ENCODE peak calls at places on chromosome 6, in six cellular contexts. U is IMR-90, B is cardiac muscle cell, Y is SK-N-SH, L is upper lobe of right lung, E is left lung. O is an unnamed sample. For H3K4me1 and H3K36me3, the result is how much of the 10 kb centered on the place peaks cover.

GRCh38 chr6:139344186-139344963 is 30.1 kb downstream of the CITED2 start:
- DNase-seq in U (no peak), B (no peak), Y (no peak), L (no peak), E (no peak), O (no peak)

GRCh38 chr6:14478396-14479225 is 361.0 kb downstream of the CD83 start:
- DNase-seq in U (peak), B (no peak), Y (no peak), L (no peak), E (no peak), O (no peak)

GRCh38 chr6:70241031-70241430 is 61.9 kb downstream of the COL9A1 start:
- DNase-seq in U (no peak), B (no peak), Y (no peak), L (no peak), E (no peak), O (no peak)

GRCh38 chr6:70172252-70172651 is 130.6 kb downstream of the COL9A1 start:
- DNase-seq in U (no peak), B (no peak), Y (no peak), L (no peak), E (no peak), O (no peak)

GRCh38 chr6:14440215-14440890 is 322.8 kb downstream of the CD83 start:
- DNase-seq in U (peak), B (no peak), Y (no peak), L (no peak), E (no peak), O (no peak)

GRCh38 chr6:134295953-134296553 is 21.9 kb downstream of the SGK1 start:
- DNase-seq in U (peak), B (no peak), Y (no peak), L (no peak), E (no peak), O (peak)

GRCh38 chr6:166927942-166928643 is 28.3 kb downstream of the RNASET2 start:
- DNase-seq in U (no peak), B (no peak), Y (peak), L (no peak), E (no peak), O (no peak)

GRCh38 chr6:111720931-111721496 is 115.3 kb upstream of the TRAF3IP2 start:
- DNase-seq in U (no peak), B (no peak), Y (no peak), L (no peak), E (no peak), O (no peak)

GRCh38 chr6:89321571-89321970 is 6.5 kb upstream of the GABRR2 start:
- DNase-seq in U (no peak), B (no peak), Y (no peak), L (no peak), E (peak), O (peak)

GRCh38 chr6:151494235-151494950 is 576 bp downstream of the CCDC170 start:
- DNase-seq in U (peak), B (peak), Y (peak), L (peak), E (peak), O (peak)

GRCh38 chr6:31775184-31775583 is 1.9 kb downstream of the VWA7 start:
- DNase-seq in U (no peak), B (no peak), Y (no peak), L (no peak), E (no peak), O (peak)

GRCh38 chr6:33609444-33610034 is 11.6 kb upstream of the ITPR3 start:
- DNase-seq in U (peak), B (no peak), Y (no peak), L (no peak), E (no peak), O (no peak)

GRCh38 chr6:28355743-28356665 is 6.3 kb downstream of the ZKSCAN3 start:
- DNase-seq in U (peak), B (peak), Y (peak), L (peak), E (peak), O (peak)

GRCh38 chr6:135592276-135592675 is 94.7 kb upstream of the AHI1 start:
- DNase-seq in U (no peak), B (no peak), Y (no peak), L (no peak), E (no peak), O (no peak)

GRCh38 chr6:107807186-107807585 is 16.9 kb downstream of the SCML4 start:
- DNase-seq in U (no peak), B (no peak), Y (no peak), L (no peak), E (no peak), O (no peak)

GRCh38 chr6:157068691-157069228 is 254.6 kb downstream of the TMEM242 start:
- DNase-seq in U (peak), B (no peak), Y (no peak), L (no peak), E (no peak), O (no peak)

GRCh38 chr6:157656437-157657005 is 166.5 kb upstream of the SNX9 start:
- DNase-seq in U (peak), B (no peak), Y (no peak), L (peak), E (no peak), O (no peak)

GRCh38 chr6:55868910-55869479 is 6.4 kb downstream of the BMP5 start:
- DNase-seq in U (peak), B (no peak), Y (no peak), L (no peak), E (no peak), O (no peak)

GRCh38 chr6:89818977-89819335 is 638 bp downstream of the MDN1 start:
- DNase-seq in U (peak), B (peak), Y (no peak), L (no peak), E (no peak), O (peak)

GRCh38 chr6:145345094-145345493 is 390.2 kb downstream of the EPM2A start:
- DNase-seq in U (no peak), B (no peak), Y (no peak), L (no peak), E (no peak), O (no peak)

GRCh38 chr6:51019785-51020184 is 201.1 kb downstream of the TFAP2B start:
- DNase-seq in U (no peak), B (peak), Y (no peak), L (no peak), E (no peak), O (no peak)

GRCh38 chr6:17574871-17575560 is 25.1 kb upstream of the FAM8A1 start:
- DNase-seq in U (peak), B (no peak), Y (no peak), L (no peak), E (no peak), O (no peak)

DNA sequence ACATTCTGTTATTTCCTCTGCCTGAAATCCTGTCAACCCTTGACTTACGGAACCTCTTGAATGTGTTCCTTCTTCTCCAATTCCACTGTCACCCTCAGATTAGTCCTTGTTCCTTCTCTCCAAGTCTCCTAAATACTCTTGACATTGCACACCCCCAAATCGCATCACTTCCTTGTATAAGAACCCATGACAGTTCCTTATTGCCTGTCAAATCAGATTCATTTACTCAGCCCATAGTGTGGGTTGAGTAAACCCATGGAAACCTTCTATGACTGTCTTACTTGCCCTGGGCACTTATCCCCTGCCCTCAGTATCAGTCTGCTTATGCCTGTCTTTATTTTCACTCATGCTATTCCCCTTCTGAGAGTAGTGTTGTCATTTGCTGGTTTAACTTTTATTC is 40.5 kb downstream of the ARMC2 start:
- DNase-seq in U (no peak), B (no peak), Y (no peak), L (no peak), E (no peak), O (no peak)
- H3K4me1 ChIP-seq in U (under half), B (under half), Y (under half), L (under half), E (under half), O (under half)

DNA sequence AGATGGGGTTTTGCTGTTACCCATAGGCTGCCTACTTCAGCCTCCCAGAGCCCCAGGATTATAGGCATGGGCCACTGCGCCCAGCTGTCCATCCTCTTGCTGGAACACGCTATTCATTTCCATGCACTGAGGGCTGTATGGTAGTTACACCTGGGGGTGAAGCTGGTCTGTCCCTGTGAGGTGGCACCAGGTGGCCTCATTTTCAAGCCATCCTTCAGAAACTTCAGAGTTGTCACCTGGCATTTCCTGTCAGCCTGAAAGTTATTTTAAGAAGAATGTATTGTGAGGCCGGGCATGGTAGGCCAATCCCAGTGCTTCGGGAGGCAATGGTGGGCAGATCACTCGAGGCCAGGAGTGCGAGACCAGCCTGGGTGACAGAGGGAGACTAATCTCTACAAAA is 147.6 kb downstream of the DTNBP1 start:
- DNase-seq in U (no peak), B (no peak), Y (no peak), L (no peak), E (no peak), O (no peak)
- H3K36me3 ChIP-seq in U (half or more), B (under half), Y (under half), L (half or more), E (under half), O (under half)

GRCh38 chr6:119349341-119350201 is at the start of gene MAN1A1:
- DNase-seq in U (peak), B (peak), Y (peak), L (peak), E (peak), O (peak)
- H3K4me1 ChIP-seq in U (under half), B (under half), Y (under half), L (under half), E (half or more), O (under half)

DNA sequence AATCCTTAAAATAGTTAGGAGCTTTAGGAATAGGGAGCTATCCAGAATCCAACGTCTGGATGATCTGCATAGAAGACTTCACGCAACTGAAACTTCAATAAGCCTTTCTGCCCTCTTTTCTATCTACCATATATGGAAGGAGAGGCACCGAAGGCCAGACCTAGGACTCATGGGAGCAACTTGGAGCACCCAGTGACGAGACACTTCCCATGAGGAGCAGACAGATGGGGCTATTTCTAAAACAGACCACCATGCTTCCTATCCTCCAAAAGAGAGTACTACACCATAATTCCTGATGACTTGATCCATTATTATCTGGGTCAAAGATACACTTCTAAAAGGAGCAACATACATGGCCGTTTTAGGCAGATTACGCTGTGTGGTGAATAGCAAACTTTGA is 6.0 kb downstream of the RPP40 start:
- DNase-seq in U (no peak), B (no peak), Y (no peak), L (no peak), E (no peak), O (no peak)
- H3K36me3 ChIP-seq in U (under half), B (under half), Y (half or more), L (under half), E (under half), O (under half)

GRCh38 chr6:154450498-154450897 is 60.0 kb downstream of the CNKSR3 start:
- DNase-seq in U (no peak), B (no peak), Y (no peak), L (no peak), E (no peak), O (no peak)
- H3K4me1 ChIP-seq in U (under half), B (under half), Y (under half), L (under half), E (under half), O (under half)

O was measured in small intestine.